ENCODE peak calls at places on chromosomes 5 and 9, in ten cellular contexts. V is progenitor cell of endocrine pancreas; A is fibroblast of mammary gland; L is fibroblast of lung; F is ELR; J is HFF-Myc; I is M059J; Z is activated T-cell treated with anti-CD3 and anti-CD28 coated beads, Interleukin-2, amount 50 U/mL, for 72 hours; C is stromal cell of bone marrow; M is NCI-H774. T is an unnamed sample.

GRCh38 chr5:138458353-138458752 is 6.9 kb upstream of the EGR1 start:
- DNase-seq in V (no peak), A (no peak), L (no peak), F (no peak), J (no peak), I (no peak), Z (no peak), C (no peak), M (no peak), T (no peak)

GRCh38 chr5:111107371-111107770 is 15.2 kb downstream of the WDR36 start:
- DNase-seq in V (no peak), A (no peak), L (no peak), F (no peak), J (no peak), I (no peak), Z (no peak), C (no peak), M (no peak), T (no peak)

GRCh38 chr9:127664678-127665507 is 41.9 kb upstream of the CFAP157 start:
- DNase-seq in V (no peak), A (peak; percentile 49), L (no peak), F (no peak), J (peak; percentile 38), I (no peak), Z (no peak), C (peak; percentile 25), M (no peak), T (no peak)

GRCh38 chr5:116135344-116135743 is 50.5 kb downstream of the COMMD10 start:
- DNase-seq in V (no peak), A (no peak), L (no peak), F (no peak), J (no peak), I (no peak), Z (peak; percentile 5), C (no peak), M (no peak), T (no peak)

GRCh38 chr5:82129723-82130285 is 148.3 kb downstream of the RPS23 start:
- DNase-seq in V (no peak), A (no peak), L (no peak), F (no peak), J (no peak), I (no peak), Z (no peak), C (no peak), M (no peak), T (no peak)

GRCh38 chr9:109629615-109630014 is 131.5 kb upstream of the PTPN3 start:
- DNase-seq in V (no peak), A (no peak), L (no peak), F (no peak), J (no peak), I (no peak), Z (no peak), C (no peak), M (no peak), T (no peak)

GRCh38 chr9:112086627-112087026 is 88.5 kb downstream of the SUSD1 start:
- DNase-seq in V (no peak), A (peak; percentile 53), L (peak; percentile 11), F (peak; percentile 57), J (no peak), I (peak; percentile 43), Z (no peak), C (no peak), M (peak; percentile 2), T (peak; percentile 40)

GRCh38 chr5:80579050-80579449 is 9.0 kb upstream of the ANKRD34B start:
- DNase-seq in V (no peak), A (no peak), L (no peak), F (no peak), J (no peak), I (no peak), Z (no peak), C (no peak), M (no peak), T (no peak)

GRCh38 chr5:178114325-178115135 is 1.2 kb downstream of the N4BP3 start:
- DNase-seq in V (no peak), A (no peak), L (no peak), F (no peak), J (no peak), I (no peak), Z (peak; percentile 55), C (no peak), M (no peak), T (no peak)

GRCh38 chr9:124483481-124483880 is 23.7 kb downstream of the NR5A1 start:
- DNase-seq in V (no peak), A (no peak), L (no peak), F (no peak), J (no peak), I (no peak), Z (no peak), C (no peak), M (no peak), T (no peak)

GRCh38 chr5:127878174-127878750 is 175.1 kb downstream of the CCDC192 start:
- DNase-seq in V (no peak), A (peak; percentile 57), L (peak; percentile 40), F (peak; percentile 67), J (peak; percentile 17), I (peak; percentile 59), Z (peak; percentile 3), C (no peak), M (peak; percentile 9), T (peak; percentile 66)

GRCh38 chr9:121637441-121638222 is 13.8 kb upstream of the DAB2IP start:
- DNase-seq in V (no peak), A (peak; percentile 46), L (peak; percentile 28), F (peak; percentile 44), J (no peak), I (peak; percentile 48), Z (no peak), C (no peak), M (no peak), T (peak; percentile 27)

GRCh38 chr5:147348046-147348445 is 113.2 kb downstream of the STK32A start:
- DNase-seq in V (no peak), A (peak; percentile 74), L (peak; percentile 51), F (no peak), J (no peak), I (peak; percentile 48), Z (no peak), C (peak; percentile 10), M (no peak), T (peak; percentile 12)

GRCh38 chr9:2299156-2299842 is 284.2 kb downstream of the SMARCA2 start:
- DNase-seq in V (no peak), A (no peak), L (no peak), F (no peak), J (no peak), I (no peak), Z (no peak), C (no peak), M (peak; percentile 99), T (no peak)

GRCh38 chr9:129073404-129073803 is 7.5 kb upstream of the DOLPP1 start:
- DNase-seq in V (no peak), A (no peak), L (no peak), F (no peak), J (no peak), I (no peak), Z (no peak), C (no peak), M (no peak), T (no peak)

GRCh38 chr5:142063878-142064331 is 44.7 kb upstream of the NDFIP1 start:
- DNase-seq in V (no peak), A (peak; percentile 42), L (peak; percentile 77), F (peak; percentile 13), J (no peak), I (peak; percentile 88), Z (peak; percentile 43), C (peak; percentile 74), M (peak; percentile 63), T (peak; percentile 44)

GRCh38 chr9:10999646-11000045 is 386.8 kb upstream of the PTPRD start:
- DNase-seq in V (no peak), A (no peak), L (no peak), F (no peak), J (no peak), I (no peak), Z (no peak), C (no peak), M (no peak), T (no peak)

GRCh38 chr9:77011973-77012817 is 7.3 kb upstream of the FOXB2 start:
- DNase-seq in V (peak; percentile 79), A (peak; percentile 48), L (no peak), F (peak; percentile 52), J (no peak), I (no peak), Z (peak; percentile 76), C (no peak), M (no peak), T (peak; percentile 35)

GRCh38 chr5:179241175-179241574 is 104.1 kb downstream of the ADAMTS2 start:
- DNase-seq in V (no peak), A (peak; percentile 39), L (no peak), F (no peak), J (no peak), I (no peak), Z (no peak), C (no peak), M (no peak), T (no peak)

GRCh38 chr5:43193171-43193951 is 1.3 kb downstream of the NIM1K start:
- DNase-seq in V (no peak), A (peak; percentile 96), L (peak; percentile 90), F (peak; percentile 97), J (peak; percentile 77), I (peak; percentile 90), Z (peak; percentile 46), C (peak; percentile 94), M (peak; percentile 48), T (peak; percentile 94)

GRCh38 chr5:55220433-55221185 is 6.5 kb downstream of the MCIDAS start:
- DNase-seq in V (no peak), A (peak; percentile 26), L (peak; percentile 8), F (peak; percentile 27), J (no peak), I (peak; percentile 44), Z (peak; percentile 15), C (no peak), M (no peak), T (no peak)

GRCh38 chr5:122121782-122122465 is 7.4 kb upstream of the ZNF474 start:
- DNase-seq in V (no peak), A (peak; percentile 71), L (peak; percentile 90), F (peak; percentile 56), J (no peak), I (peak; percentile 53), Z (no peak), C (no peak), M (no peak), T (peak; percentile 63)

GRCh38 chr5:150781706-150782614 is 3.4 kb downstream of the SMIM3 start:
- DNase-seq in V (no peak), A (peak; percentile 100), L (peak; percentile 99), F (peak; percentile 93), J (peak; percentile 94), I (peak; percentile 99), Z (no peak), C (peak; percentile 99), M (peak; percentile 59), T (peak; percentile 99)

GRCh38 chr5:31827862-31828261 is 188.9 kb downstream of the PDZD2 start:
- DNase-seq in V (no peak), A (peak; percentile 76), L (peak; percentile 76), F (peak; percentile 80), J (peak; percentile 33), I (no peak), Z (no peak), C (no peak), M (no peak), T (peak; percentile 42)

GRCh38 chr9:125594211-125594610 is 112.8 kb downstream of the MAPKAP1 start:
- DNase-seq in V (no peak), A (no peak), L (no peak), F (no peak), J (no peak), I (no peak), Z (no peak), C (no peak), M (no peak), T (no peak)

GRCh38 chr5:73722224-73722623 is 96.2 kb downstream of the ARHGEF28 start:
- DNase-seq in V (no peak), A (peak; percentile 25), L (peak; percentile 40), F (no peak), J (peak; percentile 47), I (no peak), Z (no peak), C (no peak), M (no peak), T (no peak)

T was measured in amniotic epithelial cell.